ENCODE peak calls at places on chromosomes 16 and 17, in six cellular contexts. U is gastrocnemius medialis, H is neural progenitor cell, M is GM12864, F is prostate gland, O is bronchial epithelial cell. W is an unnamed sample.

GRCh38 chr16:89911375-89911774 is 7.3 kb upstream of the MC1R start:
- DNase-seq in U (no peak), H (no peak), O (no peak), M (no peak), F (no peak), W (no peak)

GRCh38 chr17:77899494-77899893 is 59.0 kb upstream of the TNRC6C start:
- DNase-seq in F (no peak), O (no peak), H (peak), U (no peak), M (no peak), W (no peak)

GRCh38 chr17:61716225-61716829 is 125.3 kb upstream of the NACA2 start:
- DNase-seq in F (no peak), U (no peak), M (no peak), O (no peak), H (no peak), W (no peak)

GRCh38 chr16:25010542-25010941 is 4.6 kb downstream of the ARHGAP17 start:
- DNase-seq in M (no peak), H (no peak), U (no peak), O (no peak), F (no peak), W (no peak)

GRCh38 chr17:4449736-4450135 is 16.0 kb downstream of the SPNS3 start:
- DNase-seq in O (no peak), F (no peak), U (no peak), H (no peak), M (no peak), W (no peak)

GRCh38 chr16:52500963-52501362 is 46.0 kb downstream of the TOX3 start:
- DNase-seq in M (no peak), O (no peak), H (no peak), U (no peak), F (no peak), W (no peak)

GRCh38 chr17:48330386-48330785 is 99.6 kb downstream of the SKAP1 start:
- DNase-seq in H (no peak), U (no peak), M (no peak), O (no peak), F (no peak), W (no peak)

GRCh38 chr16:75288596-75289120 is 37.2 kb upstream of the BCAR1 start:
- DNase-seq in F (no peak), O (no peak), M (no peak), U (no peak), H (no peak), W (no peak)

GRCh38 chr17:20228860-20229259 is 219.7 kb downstream of the SPECC1 start:
- DNase-seq in F (no peak), U (no peak), H (no peak), M (no peak), O (no peak), W (no peak)

GRCh38 chr17:20228410-20228809 is 219.3 kb downstream of the SPECC1 start:
- DNase-seq in H (no peak), O (no peak), M (no peak), U (no peak), F (no peak), W (no peak)

GRCh38 chr17:20232611-20233010 is 223.5 kb downstream of the SPECC1 start:
- DNase-seq in M (no peak), H (no peak), O (no peak), F (no peak), U (no peak), W (no peak)

GRCh38 chr17:20234266-20234665 is 225.1 kb downstream of the SPECC1 start:
- DNase-seq in M (peak), O (no peak), U (no peak), F (no peak), H (no peak), W (no peak)

GRCh38 chr17:20230924-20231323 is 221.8 kb downstream of the SPECC1 start:
- DNase-seq in F (no peak), O (no peak), H (no peak), M (no peak), U (no peak), W (no peak)
- TF ChIP-seq CTCF in F (no peak), O (no peak), H (no peak), M (no peak), U (no peak), W (no peak)

DNA sequence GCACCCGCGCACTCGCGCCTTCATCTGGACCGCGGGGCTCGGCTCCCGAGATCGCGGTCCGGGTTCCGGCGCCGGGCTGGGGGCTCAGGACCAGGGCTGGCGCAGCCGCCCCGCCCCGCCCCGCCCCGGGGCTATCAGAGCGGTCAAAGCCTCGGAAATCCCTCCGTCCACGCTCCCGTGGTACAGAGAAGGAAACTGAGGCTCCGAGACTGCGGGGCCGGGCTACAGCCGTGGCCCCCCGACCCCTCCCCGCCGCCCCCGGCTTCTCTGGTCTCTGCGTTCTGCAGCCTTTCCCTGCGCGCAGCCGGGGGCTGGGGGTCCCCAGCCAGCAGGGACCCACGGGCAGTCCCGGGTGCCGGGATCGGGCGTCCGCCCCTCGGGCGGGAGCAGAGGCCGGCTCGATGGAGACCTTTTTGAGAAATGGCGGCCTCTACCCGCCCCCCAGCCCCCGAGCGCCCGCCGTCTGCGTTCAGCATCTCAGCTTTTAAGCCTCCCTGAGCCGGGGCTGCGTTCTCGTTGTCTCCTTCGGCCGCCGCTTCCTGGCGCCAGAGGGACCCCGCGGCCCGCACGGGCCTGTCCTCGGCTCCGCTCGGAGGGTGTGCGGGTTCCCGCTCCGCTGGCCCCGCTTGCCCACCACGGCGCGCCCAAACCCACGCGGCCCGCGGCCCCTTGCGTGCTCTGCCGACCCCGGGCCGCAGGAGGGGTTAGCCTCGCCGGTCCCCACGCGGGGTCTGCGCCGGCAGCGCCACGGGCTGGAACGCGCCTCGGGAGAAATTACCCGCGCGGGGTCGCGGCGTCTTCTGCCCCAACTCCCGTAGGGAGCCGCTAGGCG is 1.5 kb upstream of the NPTX1 start:
- DNase-seq in U (no peak), F (no peak), H (peak), M (no peak), O (no peak), W (peak)
- TF ChIP-seq CTCF in U (peak), F (no peak), H (peak), M (no peak), O (peak), W (peak)

DNA sequence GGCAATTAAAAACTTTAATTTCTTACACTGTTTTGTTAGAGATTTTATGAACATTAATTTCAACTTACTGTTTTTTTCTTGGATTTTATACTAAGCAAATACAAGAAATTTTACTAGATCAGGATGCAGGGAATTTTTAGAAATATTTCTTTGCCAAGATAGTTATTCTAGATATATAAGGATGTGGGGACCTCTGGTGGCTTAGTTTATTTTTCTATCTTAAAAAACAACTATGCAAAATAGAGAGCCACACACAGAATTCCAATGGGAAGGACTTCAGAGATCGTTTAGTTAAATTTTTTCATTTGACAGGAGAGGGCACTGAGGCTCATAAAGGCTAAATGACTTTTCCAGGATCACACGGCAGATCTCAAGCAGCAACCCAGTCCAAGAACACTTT is 23.0 kb upstream of the CAPNS2 start:
- DNase-seq in F (no peak), O (peak), U (no peak), H (peak), M (no peak), W (no peak)
- TF ChIP-seq CTCF in F (no peak), O (no peak), U (peak), H (peak), M (no peak), W (no peak)

DNA sequence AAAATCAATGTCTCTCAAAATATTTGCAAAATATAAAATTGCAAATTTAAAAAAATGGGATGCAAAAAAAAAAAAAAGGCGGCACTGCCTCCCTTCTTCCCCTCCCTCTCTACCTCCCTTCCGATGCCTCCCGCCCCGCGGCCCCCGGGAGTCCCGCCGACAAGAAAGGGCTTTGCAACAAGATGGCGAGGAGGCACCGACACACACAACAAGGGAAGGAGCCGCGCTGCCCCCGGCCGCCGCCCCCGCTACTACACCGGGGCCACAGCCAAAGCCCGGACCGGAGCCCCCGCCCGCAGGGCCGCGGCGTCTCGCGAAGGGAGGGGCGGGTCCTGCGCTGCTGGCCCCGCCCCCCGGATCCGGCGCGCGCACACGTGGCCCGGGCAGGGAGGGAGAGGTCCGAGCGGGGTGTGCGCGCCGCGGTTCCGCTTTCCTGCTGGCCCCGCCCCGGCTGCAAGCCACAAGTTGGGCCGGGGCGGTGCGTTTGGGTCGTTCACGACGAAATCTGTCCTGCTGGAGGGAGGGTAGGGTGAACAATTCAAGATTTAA is at the start of gene MNT:
- DNase-seq in U (peak), H (peak), M (peak), O (no peak), F (peak), W (peak)
- TF ChIP-seq CTCF in U (no peak), H (no peak), M (no peak), O (no peak), F (no peak), W (no peak)

GRCh38 chr16:66658143-66658859 is 38.2 kb downstream of the CMTM4 start:
- DNase-seq in F (no peak), H (no peak), U (no peak), O (no peak), M (no peak), W (no peak)
- TF ChIP-seq CTCF in F (no peak), H (no peak), U (no peak), O (no peak), M (no peak), W (no peak)

GRCh38 chr16:47132310-47132709 is 11.4 kb downstream of the NETO2 start:
- DNase-seq in O (no peak), F (no peak), U (no peak), H (no peak), M (no peak), W (no peak)
- TF ChIP-seq CTCF in O (no peak), F (no peak), U (no peak), H (peak), M (no peak), W (no peak)

GRCh38 chr17:72122002-72122310 is 1.1 kb downstream of the SOX9 start:
- DNase-seq in M (no peak), O (no peak), F (no peak), U (no peak), H (no peak), W (no peak)
- TF ChIP-seq CTCF in M (no peak), O (no peak), F (no peak), U (no peak), H (no peak), W (no peak)

GRCh38 chr17:65530985-65531507 is 30.4 kb downstream of the AXIN2 start:
- DNase-seq in F (no peak), H (peak), U (no peak), O (no peak), M (no peak), W (peak)
- TF ChIP-seq CTCF in F (no peak), H (no peak), U (no peak), O (no peak), M (no peak), W (no peak)

GRCh38 chr16:81500833-81501521 is 56.4 kb downstream of the CMIP start:
- DNase-seq in H (no peak), U (no peak), M (no peak), F (peak), O (peak), W (no peak)
- TF ChIP-seq CTCF in H (no peak), U (no peak), M (no peak), F (no peak), O (no peak), W (no peak)

GRCh38 chr16:82059983-82060421 is 24.9 kb downstream of the HSD17B2 start:
- DNase-seq in O (no peak), M (no peak), U (no peak), H (no peak), F (no peak), W (peak)

GRCh38 chr16:82063456-82064082 is 28.5 kb downstream of the HSD17B2 start:
- DNase-seq in F (no peak), M (no peak), H (no peak), O (peak), U (no peak), W (no peak)

GRCh38 chr16:82059161-82059982 is 24.3 kb downstream of the HSD17B2 start:
- DNase-seq in O (no peak), U (no peak), H (no peak), M (no peak), F (no peak), W (no peak)

GRCh38 chr16:82062645-82063058 is 27.6 kb downstream of the HSD17B2 start:
- DNase-seq in M (no peak), H (no peak), O (peak), F (no peak), U (no peak), W (no peak)

GRCh38 chr16:82061861-82062525 is 26.9 kb downstream of the HSD17B2 start:
- DNase-seq in F (no peak), M (no peak), U (no peak), O (peak), H (peak), W (no peak)
- TF ChIP-seq CTCF in F (no peak), M (peak), U (no peak), O (peak), H (peak), W (peak)